ENCODE peak calls at places on chromosomes 3 and 15, in seven cellular contexts. G is stimulated activated CD8-positive, alpha-beta memory T cell treated with anti-CD3 and anti-CD28 coated beads, Interleukin-7, amount 100 ng/mL, for 1 hour; F is SW480; E is stimulated activated CD4-positive, alpha-beta T cell treated with anti-CD3 and anti-CD28 coated beads, Interleukin-15, amount 100 ng/mL, for 1 hour; J is nucleus accumbens; T is iris pigment epithelial cell; P is GOT3. H is an unnamed sample.

GRCh38 chr3:109532257-109533216 is 195.2 kb upstream of the DPPA4 start:
- DNase-seq in T (peak), J (no peak), G (no peak), E (no peak), F (peak), P (no peak), H (peak)

GRCh38 chr15:90869601-90870353 is 1.4 kb downstream of the FURIN start:
- DNase-seq in G (no peak), F (peak), T (peak), J (no peak), E (no peak), P (no peak), H (peak)

GRCh38 chr3:18239674-18240073 is 185.5 kb downstream of the SATB1 start:
- DNase-seq in J (no peak), T (no peak), F (no peak), E (no peak), G (no peak), P (no peak), H (no peak)

GRCh38 chr15:67047149-67047661 is 18.2 kb upstream of the SMAD3 start:
- DNase-seq in P (no peak), T (no peak), F (no peak), J (no peak), E (no peak), G (no peak), H (no peak)

GRCh38 chr3:167723872-167724271 is 10.8 kb downstream of the PDCD10 start:
- DNase-seq in E (no peak), P (no peak), F (no peak), G (no peak), J (no peak), T (no peak), H (no peak)

GRCh38 chr3:114623420-114624046 is 329.7 kb downstream of the TIGIT start:
- DNase-seq in E (no peak), J (no peak), G (no peak), T (peak), F (no peak), P (no peak), H (peak)

GRCh38 chr3:189827108-189827507 is 195.9 kb downstream of the TP63 start:
- DNase-seq in F (no peak), G (no peak), E (no peak), T (no peak), P (no peak), J (no peak), H (no peak)

GRCh38 chr3:172646439-172647015 is 64.3 kb downstream of the NCEH1 start:
- DNase-seq in P (no peak), G (no peak), J (no peak), F (no peak), T (peak), E (no peak), H (peak)

GRCh38 chr15:64229129-64229724 is 66.4 kb upstream of the PPIB start:
- DNase-seq in G (no peak), P (no peak), T (no peak), J (no peak), F (no peak), E (no peak), H (no peak)

GRCh38 chr15:70281811-70282307 is 184.1 kb upstream of the TLE3 start:
- DNase-seq in T (peak), G (no peak), P (no peak), J (no peak), E (no peak), F (peak), H (peak)

GRCh38 chr15:35444557-35445204 is 101.3 kb downstream of the DPH6 start:
- DNase-seq in P (no peak), J (no peak), G (no peak), F (peak), E (no peak), T (peak), H (peak)

GRCh38 chr3:112293368-112294321 is at the start of gene SLC9C1:
- DNase-seq in G (no peak), F (peak), J (no peak), T (peak), E (no peak), P (peak), H (peak)

GRCh38 chr15:55282284-55282833 is 7.3 kb downstream of the RAB27A start:
- DNase-seq in P (no peak), F (no peak), E (no peak), T (peak), J (no peak), G (no peak), H (peak)

GRCh38 chr3:71510485-71510884 is 73.0 kb downstream of the FOXP1 start:
- DNase-seq in P (no peak), G (no peak), J (no peak), F (no peak), E (no peak), T (peak), H (peak)

GRCh38 chr3:1499694-1500093 is 406.9 kb downstream of the CNTN6 start:
- DNase-seq in G (no peak), J (no peak), P (no peak), F (no peak), E (no peak), T (no peak), H (no peak)